ENCODE peak calls at places on chromosome 15, in eight cellular contexts. U is Calu3, I is bronchial epithelial cell, G is cardiac muscle cell, F is progenitor cell of endocrine pancreas, Y is spleen, N is prostate gland, V is psoas muscle. R is an unnamed sample.

GRCh38 chr15:41502787-41503668 is 9.4 kb downstream of the ITPKA start:
- DNase-seq in V (no peak), U (no peak), N (no peak), G (no peak), F (no peak), Y (no peak), I (no peak), R (no peak)

GRCh38 chr15:49412821-49413220 is 10.2 kb upstream of the FGF7 start:
- DNase-seq in G (no peak), N (no peak), V (no peak), Y (no peak), I (no peak), U (no peak), F (no peak), R (no peak)

GRCh38 chr15:72758195-72758594 is 25.4 kb downstream of the ADPGK start:
- DNase-seq in U (no peak), F (no peak), N (no peak), Y (no peak), V (no peak), I (peak; percentile 71), G (no peak), R (peak; percentile 2)

GRCh38 chr15:89121414-89121813 is 33.2 kb downstream of the ABHD2 start:
- DNase-seq in N (no peak), I (peak; percentile 98), G (no peak), U (no peak), F (no peak), V (no peak), Y (no peak), R (peak; percentile 71)

GRCh38 chr15:92616621-92617179 is 38.9 kb downstream of the FAM174B start:
- DNase-seq in V (peak; percentile 52), N (peak; percentile 60), I (no peak), Y (no peak), U (no peak), F (no peak), G (no peak), R (no peak)

GRCh38 chr15:23690450-23690852 is 3.3 kb upstream of the NDN start:
- DNase-seq in N (peak; percentile 61), F (peak; percentile 36), G (peak; percentile 69), V (peak; percentile 52), U (no peak), I (no peak), Y (no peak), R (no peak)

GRCh38 chr15:65287515-65287845 is 797 bp upstream of the PARP16 start:
- DNase-seq in U (no peak), Y (no peak), I (no peak), F (no peak), V (no peak), G (no peak), N (no peak), R (no peak)

GRCh38 chr15:22949074-22949547 is 31.1 kb downstream of the CYFIP1 start:
- DNase-seq in V (peak; percentile 73), N (no peak), G (peak; percentile 26), U (no peak), F (no peak), Y (peak; percentile 88), I (no peak), R (peak; percentile 91)

GRCh38 chr15:67901922-67902321 is 62.1 kb upstream of the RNU6-1 start:
- DNase-seq in V (no peak), F (no peak), N (no peak), G (no peak), U (no peak), Y (no peak), I (no peak), R (no peak)

GRCh38 chr15:67899596-67900283 is 59.9 kb upstream of the RNU6-1 start:
- DNase-seq in G (no peak), N (no peak), Y (no peak), V (no peak), I (no peak), U (no peak), F (no peak), R (no peak)

GRCh38 chr15:67895237-67895636 is 55.4 kb upstream of the RNU6-1 start:
- DNase-seq in I (no peak), Y (no peak), G (no peak), N (no peak), F (no peak), V (no peak), U (no peak), R (no peak)

GRCh38 chr15:67900621-67901147 is 60.8 kb upstream of the RNU6-1 start:
- DNase-seq in I (peak; percentile 25), N (no peak), F (no peak), Y (no peak), G (no peak), V (no peak), U (no peak), R (no peak)

DNA sequence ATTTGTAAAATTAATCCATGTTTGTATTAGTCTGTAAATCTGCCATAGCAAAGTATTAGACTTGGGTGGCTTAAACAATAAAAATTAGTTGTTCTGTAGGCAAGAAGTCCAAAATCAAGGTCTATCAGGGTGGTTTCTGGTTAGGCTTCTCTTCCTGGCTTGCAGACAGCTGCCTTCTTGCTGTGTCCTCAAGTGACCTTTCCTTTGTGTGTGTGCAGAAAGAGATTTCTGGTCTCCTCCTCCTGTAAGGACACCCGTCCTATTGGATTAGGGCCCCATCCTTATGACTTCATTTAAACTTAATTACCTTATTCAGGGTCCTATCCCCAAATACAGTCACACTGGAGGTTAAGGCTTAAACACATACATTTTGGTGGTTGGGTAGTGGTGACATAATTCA is 57.8 kb upstream of the RNU6-1 start:
- DNase-seq in F (no peak), N (no peak), I (no peak), V (no peak), Y (no peak), U (no peak), G (no peak), R (no peak)
- TF ChIP-seq CTCF in F (no peak), N (no peak), I (no peak), V (no peak), Y (no peak), U (no peak), G (no peak), R (no peak)

GRCh38 chr15:68817304-68818087 is 3.2 kb downstream of the ANP32A start:
- DNase-seq in F (peak; percentile 36), V (peak; percentile 66), I (peak; percentile 38), N (peak; percentile 71), U (peak; percentile 75), Y (peak; percentile 93), G (peak; percentile 81), R (peak; percentile 62)

GRCh38 chr15:68818671-68819450 is 1.8 kb downstream of the ANP32A start:
- DNase-seq in V (peak; percentile 53), N (peak; percentile 33), I (no peak), Y (peak; percentile 93), F (peak; percentile 53), G (peak; percentile 58), U (peak; percentile 49), R (peak; percentile 49)

GRCh38 chr15:68819451-68820204 is 1.1 kb downstream of the ANP32A start:
- DNase-seq in Y (peak; percentile 88), G (peak; percentile 70), I (no peak), V (peak; percentile 44), U (peak; percentile 45), F (no peak), N (peak; percentile 42), R (peak; percentile 70)

GRCh38 chr15:68816795-68817303 is 3.8 kb downstream of the ANP32A start:
- DNase-seq in F (no peak), U (peak; percentile 13), V (no peak), I (no peak), N (no peak), Y (no peak), G (peak; percentile 41), R (peak; percentile 14)

DNA sequence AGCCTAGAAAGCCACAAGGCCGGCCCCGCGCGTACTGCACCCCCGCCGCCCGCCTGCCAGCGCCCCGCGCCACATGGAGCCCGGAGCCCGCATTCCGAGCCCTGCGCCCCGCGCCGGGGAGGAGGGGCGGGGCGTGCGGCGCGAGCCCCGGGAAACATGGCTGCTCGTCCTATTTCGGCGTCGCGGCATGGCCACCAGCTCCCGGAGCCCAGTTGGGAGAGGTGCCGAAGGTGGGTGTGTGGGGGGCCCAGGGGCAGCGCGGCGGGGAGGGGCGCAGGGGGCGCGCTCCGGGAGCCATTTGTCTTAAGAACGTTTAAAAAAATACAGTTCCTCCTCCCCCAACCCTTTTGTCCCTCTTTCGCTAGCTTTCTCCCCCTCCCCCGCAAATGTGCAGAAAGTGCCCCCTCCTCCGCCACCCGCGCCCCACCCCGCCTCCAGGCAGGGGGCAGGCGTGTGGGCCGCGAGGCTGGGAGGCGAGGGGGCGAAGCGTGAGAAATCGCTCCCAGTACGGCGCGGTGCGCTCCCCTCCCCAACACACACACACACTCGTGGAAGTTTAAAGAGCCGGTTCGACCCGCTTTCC is 2.5 kb downstream of the ANP32A start:
- DNase-seq in I (no peak), F (peak; percentile 60), V (peak; percentile 73), U (peak; percentile 81), G (peak; percentile 75), N (peak; percentile 72), Y (peak; percentile 92), R (peak; percentile 70)
- TF ChIP-seq CTCF in I (no peak), F (no peak), V (no peak), U (no peak), G (no peak), N (no peak), Y (no peak), R (no peak)

GRCh38 chr15:86649277-86649676 is 569.6 kb downstream of the AGBL1 start:
- DNase-seq in N (no peak), V (no peak), F (no peak), U (no peak), G (no peak), I (no peak), Y (no peak), R (no peak)

GRCh38 chr15:86660012-86660411 is 580.3 kb downstream of the AGBL1 start:
- DNase-seq in Y (no peak), V (no peak), F (no peak), N (no peak), U (no peak), G (no peak), I (no peak), R (no peak)

GRCh38 chr15:86650084-86650483 is 570.4 kb downstream of the AGBL1 start:
- DNase-seq in Y (no peak), V (no peak), I (peak; percentile 73), U (no peak), N (no peak), F (no peak), G (no peak), R (peak; percentile 16)

GRCh38 chr15:86653344-86654192 is 573.9 kb downstream of the AGBL1 start:
- DNase-seq in G (no peak), N (no peak), F (no peak), Y (no peak), I (no peak), V (no peak), U (no peak), R (no peak)

GRCh38 chr15:86654501-86654900 is 574.8 kb downstream of the AGBL1 start:
- DNase-seq in F (no peak), G (no peak), Y (no peak), I (no peak), V (no peak), U (no peak), N (no peak), R (no peak)
- TF ChIP-seq CTCF in F (no peak), G (no peak), Y (no peak), I (no peak), V (no peak), U (no peak), N (no peak), R (no peak)

GRCh38 chr15:66651198-66651597 is 50.8 kb upstream of the SMAD6 start:
- DNase-seq in U (no peak), Y (no peak), F (no peak), G (no peak), I (no peak), V (no peak), N (no peak), R (no peak)

GRCh38 chr15:66652806-66653205 is 49.2 kb upstream of the SMAD6 start:
- DNase-seq in G (no peak), N (no peak), U (no peak), I (no peak), V (no peak), Y (no peak), F (no peak), R (no peak)

GRCh38 chr15:66653398-66653797 is 48.6 kb upstream of the SMAD6 start:
- DNase-seq in V (no peak), G (no peak), F (no peak), N (no peak), U (no peak), I (no peak), Y (no peak), R (no peak)

GRCh38 chr15:66650433-66650832 is 51.6 kb upstream of the SMAD6 start:
- DNase-seq in I (no peak), U (no peak), V (peak; percentile 61), Y (no peak), F (no peak), G (no peak), N (no peak), R (peak; percentile 1)

GRCh38 chr15:66651913-66652642 is 50.0 kb upstream of the SMAD6 start:
- DNase-seq in U (no peak), F (no peak), Y (no peak), I (no peak), G (no peak), V (no peak), N (no peak), R (no peak)
- TF ChIP-seq CTCF in U (no peak), F (peak; percentile 11), Y (no peak), I (no peak), G (no peak), V (no peak), N (no peak), R (no peak)